ENCODE peak calls at places on chromosomes 5 and 9, in seven cellular contexts. D is suprapubic skin, I is heart right ventricle, N is IMR-90, Q is mammary epithelial cell, Z is cardiac muscle cell, M is tibial nerve. O is an unnamed sample. For H3K4me1, H3K36me3 and H3K9me3, the result is how much of the 10 kb centered on the place peaks cover.

GRCh38 chr5:175683231-175683630 is 25.4 kb downstream of the HRH2 start:
- DNase-seq in D (no peak), I (no peak), Z (no peak), N (no peak), Q (no peak), M (no peak), O (no peak)

GRCh38 chr5:82551840-82552385 is 273.8 kb upstream of the RPS23 start:
- DNase-seq in Q (no peak), D (no peak), M (no peak), I (no peak), Z (no peak), N (no peak), O (no peak)

GRCh38 chr5:128276537-128277216 is 193.1 kb downstream of the SLC12A2 start:
- DNase-seq in Q (no peak), I (no peak), N (peak), M (no peak), Z (no peak), D (no peak), O (no peak)

GRCh38 chr5:92944903-92945629 is 636.0 kb downstream of the NR2F1-AS1 start:
- DNase-seq in Z (no peak), D (no peak), N (peak), Q (no peak), I (no peak), M (no peak), O (no peak)

GRCh38 chr5:157350939-157351338 is 85.0 kb downstream of the CYFIP2 start:
- DNase-seq in I (no peak), M (no peak), D (no peak), N (peak), Q (no peak), Z (no peak), O (no peak)

GRCh38 chr9:136243631-136244030 is 2.0 kb downstream of the QSOX2 start:
- DNase-seq in D (no peak), M (no peak), N (no peak), I (no peak), Q (no peak), Z (no peak), O (no peak)

GRCh38 chr5:36606437-36607113 is at the start of gene SLC1A3:
- DNase-seq in I (peak), Z (peak), D (peak), M (peak), Q (peak), N (peak), O (peak)

GRCh38 chr5:64149857-64150521 is 15.7 kb upstream of the RNF180 start:
- DNase-seq in D (no peak), N (no peak), M (no peak), Q (no peak), Z (no peak), I (no peak), O (no peak)

GRCh38 chr9:137025120-137025966 is 2.7 kb downstream of the ABCA2 start:
- DNase-seq in M (peak), D (no peak), Q (peak), I (no peak), N (no peak), Z (no peak), O (no peak)

GRCh38 chr5:34624711-34625110 is 31.4 kb upstream of the RAI14 start:
- DNase-seq in D (no peak), N (no peak), I (no peak), M (no peak), Q (no peak), Z (no peak), O (no peak)

GRCh38 chr5:149005077-149005892 is 57.6 kb downstream of the SH3TC2 start:
- DNase-seq in Q (peak), M (no peak), N (peak), I (no peak), D (no peak), Z (no peak), O (no peak)

GRCh38 chr5:179827684-179828083 is 7.0 kb downstream of the SQSTM1 start:
- DNase-seq in N (peak), M (no peak), I (no peak), Z (no peak), D (no peak), Q (peak), O (no peak)

GRCh38 chr5:88786217-88786560 is 96.8 kb downstream of the MEF2C start:
- DNase-seq in M (no peak), I (no peak), D (no peak), N (no peak), Z (no peak), Q (no peak), O (no peak)

GRCh38 chr5:116272281-116272941 is 187.6 kb downstream of the COMMD10 start:
- DNase-seq in Z (no peak), D (no peak), Q (no peak), M (no peak), N (peak), I (no peak), O (no peak)

GRCh38 chr9:942805-943580 is 33.5 kb upstream of the DMRT3 start:
- DNase-seq in Z (no peak), D (no peak), M (no peak), I (no peak), N (no peak), Q (no peak), O (no peak)

GRCh38 chr5:488744-489688 is 35.2 kb downstream of the SLC9A3 start:
- DNase-seq in Q (no peak), I (no peak), D (no peak), M (no peak), N (no peak), Z (peak), O (no peak)

GRCh38 chr9:134222018-134222573 is 57.7 kb upstream of the RNU6ATAC start:
- DNase-seq in N (no peak), Q (peak), M (no peak), I (no peak), Z (no peak), D (no peak), O (no peak)

GRCh38 chr5:37370550-37370863 is 399 bp downstream of the NUP155 start:
- DNase-seq in Z (no peak), M (no peak), N (no peak), Q (no peak), I (no peak), D (no peak), O (no peak)

GRCh38 chr9:107929439-107929838 is 439.9 kb upstream of the KLF4 start:
- DNase-seq in D (no peak), Q (peak), M (peak), I (peak), N (peak), Z (no peak), O (no peak)

GRCh38 chr5:8340739-8341344 is 471.9 kb downstream of the MTRR start:
- DNase-seq in I (no peak), Q (peak), M (no peak), D (no peak), Z (peak), N (peak), O (no peak)

GRCh38 chr9:23851024-23851629 is 25.1 kb upstream of the ELAVL2 start:
- DNase-seq in D (no peak), N (no peak), M (no peak), Q (peak), Z (peak), I (no peak), O (no peak)

GRCh38 chr5:9519537-9519936 is 26.3 kb downstream of the SEMA5A start:
- DNase-seq in D (no peak), N (peak), M (no peak), Z (no peak), I (no peak), Q (no peak), O (no peak)

GRCh38 chr9:77375956-77376532 is 198.7 kb downstream of the VPS13A start:
- DNase-seq in Q (no peak), I (no peak), N (peak), Z (no peak), M (no peak), D (no peak), O (no peak)

GRCh38 chr5:35476789-35477188 is 140.9 kb upstream of the SPEF2 start:
- DNase-seq in N (no peak), I (no peak), Q (no peak), D (no peak), M (no peak), Z (no peak), O (no peak)

GRCh38 chr5:172144291-172144815 is 43.7 kb downstream of the STK10 start:
- DNase-seq in M (peak), D (no peak), I (peak), N (peak), Z (no peak), Q (peak), O (no peak)

GRCh38 chr5:746258-746761 is 38.2 kb downstream of the ZDHHC11B start:
- DNase-seq in M (no peak), Q (no peak), Z (no peak), I (no peak), N (no peak), D (no peak), O (no peak)

GRCh38 chr9:134357631-134358025 is 31.4 kb downstream of the RXRA start:
- DNase-seq in M (no peak), Q (peak), I (no peak), N (no peak), D (no peak), Z (no peak), O (no peak)

GRCh38 chr5:159031915-159032314 is 67.8 kb downstream of the EBF1 start:
- DNase-seq in M (no peak), D (no peak), N (no peak), Q (no peak), Z (no peak), I (no peak), O (no peak)

GRCh38 chr5:79560774-79561524 is 47.0 kb upstream of the HOMER1 start:
- DNase-seq in Q (peak), Z (no peak), D (no peak), I (no peak), M (no peak), N (peak), O (no peak)

GRCh38 chr9:134909511-134910105 is 8.1 kb downstream of the FCN1 start:
- DNase-seq in D (no peak), I (no peak), N (no peak), Z (no peak), Q (no peak), M (no peak), O (no peak)

GRCh38 chr5:132265336-132266030 is 8.0 kb downstream of the PDLIM4 start:
- DNase-seq in Q (peak), M (no peak), Z (no peak), D (no peak), N (peak), I (peak), O (no peak)

GRCh38 chr9:70463877-70464276 is 49.4 kb upstream of the KLF9 start:
- DNase-seq in M (no peak), I (no peak), Z (no peak), N (peak), Q (no peak), D (no peak), O (no peak)

GRCh38 chr9:89496645-89497044 is 1.3 kb downstream of the SEMA4D start:
- DNase-seq in Z (no peak), M (peak), N (no peak), Q (no peak), I (no peak), D (no peak), O (peak)

GRCh38 chr9:92508018-92508417 is 25.7 kb upstream of the ASPN start:
- DNase-seq in I (no peak), Q (no peak), M (no peak), N (no peak), D (no peak), Z (peak), O (no peak)
- H3K4me1 ChIP-seq in I (under half), Q (under half), M (half or more), N (under half), D (half or more), Z (under half), O (under half)

DNA sequence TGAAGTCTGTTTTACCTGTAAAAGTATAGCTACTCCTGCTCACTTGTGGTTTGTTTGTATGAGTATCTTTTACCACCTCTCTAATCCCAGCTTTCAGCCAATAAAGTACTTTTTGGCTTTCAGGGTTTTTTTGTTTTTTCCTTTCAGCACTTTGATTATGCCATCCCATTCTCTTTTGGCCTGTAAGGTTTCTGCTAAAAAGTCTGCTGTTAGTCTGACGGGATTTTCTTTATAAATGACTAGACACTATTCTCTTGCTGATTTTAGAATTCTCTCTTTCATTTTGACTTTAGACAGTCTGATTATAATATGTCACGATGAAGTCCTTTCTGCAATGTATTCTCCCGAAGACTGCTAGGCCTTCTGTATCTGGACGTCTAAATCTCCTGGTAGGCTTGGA is 37.2 kb downstream of the TEX10 start:
- DNase-seq in Z (no peak), N (no peak), M (no peak), Q (no peak), I (no peak), D (no peak), O (no peak)
- H3K36me3 ChIP-seq in Z (under half), N (under half), M (half or more), Q (under half), I (half or more), D (under half), O (under half)

DNA sequence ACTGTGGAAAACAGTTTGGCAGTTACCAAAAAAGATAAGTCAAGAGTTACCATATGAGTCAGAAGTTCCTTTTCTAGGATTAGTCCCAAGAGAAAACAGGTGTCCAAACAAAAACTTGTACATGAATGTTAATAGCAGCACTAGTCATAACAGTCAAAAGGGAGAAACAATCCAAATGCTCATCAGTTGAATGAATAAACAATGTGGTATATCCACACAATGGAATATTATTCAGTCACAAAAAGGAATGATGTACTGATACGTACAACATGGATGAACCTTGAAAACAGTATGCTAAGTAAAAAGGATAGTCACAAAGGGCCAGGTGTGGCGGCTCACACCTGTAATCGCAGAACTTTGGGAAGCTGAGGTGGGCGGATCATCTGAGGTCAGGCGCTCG is 7.9 kb downstream of the ZNF510 start:
- DNase-seq in N (no peak), Z (no peak), M (no peak), D (no peak), Q (no peak), I (no peak), O (no peak)
- H3K9me3 ChIP-seq in N (under half), Z (under half), M (under half), D (under half), Q (under half), I (half or more), O (under half)

GRCh38 chr9:128918921-128919320 is 1.9 kb upstream of the PHYHD1 start:
- DNase-seq in Q (no peak), M (no peak), Z (no peak), I (no peak), D (no peak), N (no peak), O (no peak)

GRCh38 chr9:128919409-128919808 is 1.4 kb upstream of the PHYHD1 start:
- DNase-seq in D (no peak), Z (no peak), I (no peak), Q (no peak), M (no peak), N (no peak), O (no peak)

GRCh38 chr9:128916745-128917144 is 4.0 kb upstream of the PHYHD1 start:
- DNase-seq in Z (no peak), M (no peak), D (no peak), I (no peak), N (no peak), Q (no peak), O (no peak)

GRCh38 chr9:128916204-128916603 is 4.6 kb upstream of the PHYHD1 start:
- DNase-seq in M (no peak), Q (no peak), N (no peak), Z (no peak), I (no peak), D (no peak), O (no peak)

DNA sequence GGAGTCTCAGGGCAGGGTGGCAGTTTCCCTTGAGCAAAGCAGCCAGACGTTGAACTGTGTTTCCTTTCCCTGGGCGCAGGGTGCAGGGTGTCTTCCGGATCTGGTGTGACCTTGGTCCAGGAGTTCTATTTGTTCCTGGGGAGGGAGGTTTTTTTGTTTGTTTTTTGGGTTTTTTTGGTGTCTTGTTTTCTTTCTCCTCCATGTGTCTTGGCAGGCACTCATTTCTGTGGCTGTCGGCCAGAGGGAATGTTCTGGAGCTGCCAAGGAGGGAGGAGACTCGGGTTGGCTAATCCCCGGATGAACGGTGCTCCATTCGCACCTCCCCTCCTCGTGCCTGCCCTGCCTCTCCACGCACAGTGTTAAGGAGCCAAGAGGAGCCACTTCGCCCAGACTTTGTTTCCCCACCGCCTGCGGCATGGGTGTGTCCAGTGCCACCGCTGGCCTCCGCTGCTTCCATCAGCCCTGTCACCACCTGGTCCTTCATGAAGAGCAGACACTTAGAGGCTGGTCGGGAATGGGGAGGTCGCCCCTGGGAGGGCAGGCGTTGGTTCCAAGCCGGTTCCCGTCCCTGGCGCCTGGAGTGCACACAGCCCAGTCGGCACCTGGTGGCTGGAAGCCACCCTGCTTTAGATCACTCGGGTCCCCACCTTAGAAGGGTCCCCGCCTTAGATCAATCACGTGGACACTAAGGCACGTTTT is 3.5 kb upstream of the PHYHD1 start:
- DNase-seq in M (peak), D (peak), Z (no peak), Q (no peak), I (peak), N (peak), O (no peak)
- H3K4me1 ChIP-seq in M (half or more), D (half or more), Z (under half), Q (under half), I (half or more), N (under half), O (under half)

GRCh38 chr5:150481972-150482406 is 25.9 kb upstream of the NDST1 start:
- DNase-seq in Z (no peak), M (no peak), Q (no peak), I (no peak), D (no peak), N (no peak), O (no peak)

GRCh38 chr5:150481708-150481965 is 26.3 kb upstream of the NDST1 start:
- DNase-seq in Z (no peak), D (no peak), I (no peak), N (no peak), M (no peak), Q (no peak), O (no peak)

GRCh38 chr5:150484964-150485769 is 22.8 kb upstream of the NDST1 start:
- DNase-seq in Q (no peak), D (peak), M (peak), Z (no peak), N (no peak), I (no peak), O (no peak)

GRCh38 chr5:150473673-150474358 is 24.3 kb upstream of the RPS14 start:
- DNase-seq in D (no peak), Z (peak), N (peak), Q (peak), M (no peak), I (no peak), O (no peak)

GRCh38 chr5:150479416-150479815 is 28.5 kb upstream of the NDST1 start:
- DNase-seq in I (no peak), M (no peak), Z (no peak), Q (no peak), D (no peak), N (no peak), O (no peak)
- H3K36me3 ChIP-seq in I (under half), M (under half), Z (under half), Q (under half), D (under half), N (under half), O (under half)

GRCh38 chr5:141420855-141421488 is at the start of gene PCDHGA11:
- DNase-seq in I (no peak), M (no peak), Z (no peak), D (no peak), N (peak), Q (peak), O (no peak)
- H3K9me3 ChIP-seq in I (half or more), M (under half), Z (under half), D (half or more), N (half or more), Q (under half), O (under half)

GRCh38 chr9:101731429-101731828 is 7.0 kb downstream of the GRIN3A start:
- DNase-seq in Q (no peak), I (no peak), Z (no peak), D (no peak), N (no peak), M (no peak), O (no peak)
- H3K4me1 ChIP-seq in Q (under half), I (under half), Z (under half), D (under half), N (under half), M (under half), O (under half)

DNA sequence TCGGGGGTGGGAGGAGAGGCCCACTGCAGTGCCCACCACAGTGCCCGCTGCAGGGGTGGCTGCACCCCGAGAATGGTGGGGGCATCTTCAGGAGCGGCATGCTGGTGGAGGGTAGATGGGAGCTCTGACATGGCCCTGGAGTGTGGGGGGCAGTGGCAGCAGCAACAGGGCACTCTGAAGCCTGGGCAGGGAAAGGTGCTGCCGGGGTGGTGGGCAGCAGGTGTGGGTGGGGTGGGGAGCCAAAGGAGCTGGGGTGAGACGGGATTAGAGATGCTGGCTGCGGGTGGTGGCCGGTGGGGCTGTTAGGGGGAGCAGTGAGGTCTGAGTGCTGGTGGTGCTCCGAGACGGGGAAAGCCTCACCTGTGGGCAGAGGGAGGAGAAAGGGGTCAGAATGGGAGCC is 18.0 kb downstream of the FAM193B start:
- DNase-seq in I (no peak), Z (no peak), D (no peak), N (no peak), M (no peak), Q (no peak), O (no peak)
- H3K36me3 ChIP-seq in I (half or more), Z (under half), D (half or more), N (half or more), M (half or more), Q (under half), O (half or more)

DNA sequence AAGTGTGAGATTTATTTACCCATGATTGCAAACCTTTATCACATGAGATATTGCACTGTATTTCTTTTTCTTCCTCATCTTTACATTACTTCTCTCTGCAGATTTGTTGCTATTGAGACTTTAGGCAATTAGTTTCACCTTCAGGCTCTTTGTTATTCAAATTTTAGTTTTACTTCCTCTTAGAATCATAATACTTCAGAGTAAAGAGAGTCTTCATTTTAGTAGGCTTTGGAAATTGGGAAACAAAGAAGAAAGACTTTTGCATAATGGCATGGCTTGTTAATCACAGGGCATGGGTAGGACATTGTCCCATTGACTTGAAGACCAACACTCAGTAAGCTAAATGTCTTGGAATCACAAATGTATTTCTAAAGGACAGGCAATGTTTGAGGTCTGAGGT is 1.2 kb upstream of the PCDHGA5 start:
- DNase-seq in N (no peak), M (no peak), I (no peak), Z (no peak), Q (no peak), D (no peak), O (no peak)
- H3K9me3 ChIP-seq in N (half or more), M (under half), I (half or more), Z (under half), Q (under half), D (half or more), O (under half)

O was measured in naive thymus-derived CD4-positive, alpha-beta T cell.